ENCODE peak calls at places on chromosomes 4 and X, in five cellular contexts. One of them, this sample, is unnamed.

GRCh38 chrX:6226646-6227444 is 1.8 kb downstream of the NLGN4X start:
- DNase-seq in AG04450: no peak
- DNase-seq in tibial artery: no peak
- DNase-seq in uterus: no peak
- DNase-seq in IMR-90: no peak
- DNase-seq in this sample: no peak

GRCh38 chr4:53702334-53703266 is 111.3 kb upstream of the LNX1 start:
- DNase-seq in AG04450: no peak
- DNase-seq in uterus: peak; percentile 80
- DNase-seq in tibial artery: peak; percentile 87
- DNase-seq in IMR-90: peak; percentile 77
- DNase-seq in this sample: peak; percentile 75

GRCh38 chrX:154354516-154354915 is 19.9 kb downstream of the FLNA start:
- DNase-seq in tibial artery: no peak
- DNase-seq in IMR-90: no peak
- DNase-seq in uterus: no peak
- DNase-seq in AG04450: no peak
- DNase-seq in this sample: no peak

GRCh38 chr4:6680372-6681034 is 13.2 kb upstream of the S100P start:
- DNase-seq in AG04450: no peak
- DNase-seq in IMR-90: no peak
- DNase-seq in uterus: no peak
- DNase-seq in tibial artery: no peak
- DNase-seq in this sample: no peak

GRCh38 chr4:95049838-95050237 is 292.1 kb downstream of the BMPR1B start:
- DNase-seq in AG04450: no peak
- DNase-seq in uterus: no peak
- DNase-seq in tibial artery: no peak
- DNase-seq in IMR-90: peak; percentile 10
- DNase-seq in this sample: no peak

GRCh38 chrX:155745792-155746191 is 133.0 kb upstream of the TMLHE start:
- DNase-seq in AG04450: no peak
- DNase-seq in uterus: peak; percentile 14
- DNase-seq in tibial artery: no peak
- DNase-seq in IMR-90: peak; percentile 2
- DNase-seq in this sample: no peak

GRCh38 chr4:6011686-6012085 is 6.5 kb downstream of the C4orf50 start:
- DNase-seq in tibial artery: no peak
- DNase-seq in AG04450: no peak
- DNase-seq in IMR-90: no peak
- DNase-seq in uterus: no peak
- DNase-seq in this sample: peak; percentile 77

GRCh38 chr4:123127218-123127617 is 204.8 kb upstream of the NUDT6 start:
- DNase-seq in IMR-90: peak; percentile 42
- DNase-seq in uterus: no peak
- DNase-seq in tibial artery: no peak
- DNase-seq in AG04450: no peak
- DNase-seq in this sample: no peak

GRCh38 chr4:38663021-38663800 is 788 bp upstream of the KLF3 start:
- DNase-seq in IMR-90: no peak
- DNase-seq in uterus: peak; percentile 53
- DNase-seq in AG04450: peak; percentile 24
- DNase-seq in tibial artery: no peak
- DNase-seq in this sample: peak; percentile 58

GRCh38 chr4:74058048-74058651 is 19.7 kb upstream of the CXCL3 start:
- DNase-seq in tibial artery: no peak
- DNase-seq in uterus: no peak
- DNase-seq in IMR-90: no peak
- DNase-seq in AG04450: no peak
- DNase-seq in this sample: no peak
- H3K27ac ChIP-seq in tibial artery: no peak overlapping the region
- H3K27ac ChIP-seq in uterus: no peak overlapping the region
- H3K27ac ChIP-seq in IMR-90: no peak overlapping the region
- H3K27ac ChIP-seq in AG04450: no peak overlapping the region
- H3K27ac ChIP-seq in this sample: no peak overlapping the region

DNA sequence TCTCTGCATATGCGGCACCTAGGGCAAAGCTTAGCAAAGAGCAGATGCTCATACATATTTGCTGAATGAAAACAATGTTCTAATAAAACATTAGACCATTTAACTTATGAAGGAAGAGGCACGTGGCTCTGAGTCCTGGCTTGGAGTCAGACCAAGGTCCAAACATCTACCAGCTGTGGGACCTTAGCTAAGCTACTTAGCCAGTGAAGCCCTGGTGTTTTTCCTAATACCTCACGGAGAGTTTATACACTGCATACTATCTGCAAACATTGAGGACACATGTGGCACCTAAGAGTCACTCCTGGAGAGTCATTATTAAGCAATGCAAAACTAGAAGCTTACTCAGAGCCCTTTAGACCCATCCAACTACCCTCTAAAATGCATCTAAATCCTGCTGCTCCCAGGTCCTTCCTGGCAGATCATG is 9.0 kb downstream of the PDGFC start:
- DNase-seq in IMR-90: peak; percentile 99
- DNase-seq in tibial artery: no peak
- DNase-seq in uterus: peak; percentile 83
- DNase-seq in AG04450: peak; percentile 98
- DNase-seq in this sample: no peak
- H3K27ac ChIP-seq in IMR-90: peak overlapping the region; percentile 92
- H3K27ac ChIP-seq in tibial artery: peak overlapping the region; percentile 58
- H3K27ac ChIP-seq in uterus: peak overlapping the region; percentile 82
- H3K27ac ChIP-seq in AG04450: peak overlapping the region; percentile 88
- H3K27ac ChIP-seq in this sample: no peak overlapping the region

GRCh38 chr4:140046573-140046972 is 107.4 kb downstream of the MAML3 start:
- DNase-seq in IMR-90: no peak
- DNase-seq in uterus: no peak
- DNase-seq in AG04450: no peak
- DNase-seq in tibial artery: no peak
- DNase-seq in this sample: no peak

GRCh38 chr4:140047017-140047640 is 106.9 kb downstream of the MAML3 start:
- DNase-seq in AG04450: no peak
- DNase-seq in uterus: peak; percentile 37
- DNase-seq in tibial artery: peak; percentile 84
- DNase-seq in IMR-90: no peak
- DNase-seq in this sample: no peak

GRCh38 chr4:140042634-140043033 is 111.3 kb downstream of the MAML3 start:
- DNase-seq in uterus: no peak
- DNase-seq in tibial artery: no peak
- DNase-seq in IMR-90: no peak
- DNase-seq in AG04450: no peak
- DNase-seq in this sample: no peak

GRCh38 chr4:140046037-140046436 is 107.9 kb downstream of the MAML3 start:
- DNase-seq in tibial artery: no peak
- DNase-seq in uterus: no peak
- DNase-seq in AG04450: no peak
- DNase-seq in IMR-90: no peak
- DNase-seq in this sample: no peak

GRCh38 chr4:140044314-140044991 is 109.5 kb downstream of the MAML3 start:
- DNase-seq in uterus: no peak
- DNase-seq in tibial artery: no peak
- DNase-seq in AG04450: no peak
- DNase-seq in IMR-90: peak; percentile 49
- DNase-seq in this sample: no peak
- H3K27ac ChIP-seq in uterus: no peak overlapping the region
- H3K27ac ChIP-seq in tibial artery: no peak overlapping the region
- H3K27ac ChIP-seq in AG04450: no peak overlapping the region
- H3K27ac ChIP-seq in IMR-90: no peak overlapping the region
- H3K27ac ChIP-seq in this sample: peak overlapping the region; percentile 15

GRCh38 chrX:48833531-48834138 is 1.8 kb downstream of the PCSK1N start:
- DNase-seq in AG04450: no peak
- DNase-seq in uterus: no peak
- DNase-seq in tibial artery: no peak
- DNase-seq in IMR-90: no peak
- DNase-seq in this sample: no peak
- H3K27ac ChIP-seq in AG04450: no peak overlapping the region
- H3K27ac ChIP-seq in uterus: no peak overlapping the region
- H3K27ac ChIP-seq in tibial artery: no peak overlapping the region
- H3K27ac ChIP-seq in IMR-90: no peak overlapping the region
- H3K27ac ChIP-seq in this sample: no peak overlapping the region

GRCh38 chr4:113170115-113170817 is 120.8 kb downstream of the ANK2 start:
- DNase-seq in uterus: no peak
- DNase-seq in AG04450: no peak
- DNase-seq in IMR-90: no peak
- DNase-seq in tibial artery: no peak
- DNase-seq in this sample: no peak
- H3K27ac ChIP-seq in uterus: no peak overlapping the region
- H3K27ac ChIP-seq in AG04450: no peak overlapping the region
- H3K27ac ChIP-seq in IMR-90: no peak overlapping the region
- H3K27ac ChIP-seq in tibial artery: no peak overlapping the region
- H3K27ac ChIP-seq in this sample: no peak overlapping the region

GRCh38 chr4:88158360-88159136 is at the start of gene ABCG2:
- DNase-seq in AG04450: peak; percentile 23
- DNase-seq in IMR-90: peak; percentile 75
- DNase-seq in tibial artery: no peak
- DNase-seq in uterus: peak; percentile 31
- DNase-seq in this sample: peak; percentile 39
- H3K27ac ChIP-seq in AG04450: no peak within 1 kb of the TSS
- H3K27ac ChIP-seq in IMR-90: peak within 1 kb of the TSS; percentile 35
- H3K27ac ChIP-seq in tibial artery: no peak within 1 kb of the TSS
- H3K27ac ChIP-seq in uterus: peak within 1 kb of the TSS; percentile 72
- H3K27ac ChIP-seq in this sample: peak within 1 kb of the TSS; percentile 18

GRCh38 chr4:25421819-25422511 is 44.9 kb downstream of the ANAPC4 start:
- DNase-seq in IMR-90: no peak
- DNase-seq in tibial artery: no peak
- DNase-seq in uterus: no peak
- DNase-seq in AG04450: no peak
- DNase-seq in this sample: no peak

GRCh38 chr4:25413261-25413660 is 36.2 kb downstream of the ANAPC4 start:
- DNase-seq in AG04450: no peak
- DNase-seq in tibial artery: no peak
- DNase-seq in IMR-90: no peak
- DNase-seq in uterus: no peak
- DNase-seq in this sample: no peak

DNA sequence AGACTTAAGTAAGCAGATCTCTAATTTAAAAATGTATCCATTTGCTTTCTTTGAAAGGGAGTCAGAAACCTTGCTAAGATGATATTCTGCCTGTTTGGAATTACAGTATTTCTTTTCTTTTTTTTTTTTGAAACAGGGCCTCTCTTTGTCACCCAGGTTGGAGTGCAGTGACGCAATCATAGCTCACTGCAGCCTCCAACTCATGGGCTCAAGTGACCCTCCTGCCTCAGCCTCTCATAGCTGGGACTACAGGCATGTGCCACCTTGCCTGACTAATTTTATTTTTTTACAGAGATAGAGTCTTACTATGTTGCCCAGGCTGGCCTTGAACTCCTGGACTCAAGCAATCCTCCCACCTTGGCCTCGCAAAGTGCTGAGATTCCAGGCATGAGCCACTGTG is 40.0 kb downstream of the ANAPC4 start:
- DNase-seq in AG04450: no peak
- DNase-seq in tibial artery: no peak
- DNase-seq in uterus: no peak
- DNase-seq in IMR-90: no peak
- DNase-seq in this sample: no peak
- H3K27ac ChIP-seq in AG04450: no peak overlapping the region
- H3K27ac ChIP-seq in tibial artery: no peak overlapping the region
- H3K27ac ChIP-seq in uterus: no peak overlapping the region
- H3K27ac ChIP-seq in IMR-90: no peak overlapping the region
- H3K27ac ChIP-seq in this sample: no peak overlapping the region

This sample was measured in left lung.